ENCODE peak calls at places on chromosomes 16 and 17, in five cellular contexts. V, Y, J, X and W are unnamed samples.

GRCh38 chr16:13906426-13907089 is 13.4 kb upstream of the ERCC4 start:
- DNase-seq in V (peak; percentile 72), J (no peak), Y (no peak), X (no peak), W (no peak)

GRCh38 chr16:3457434-3458252 is 14.2 kb downstream of the NAA60 start:
- DNase-seq in Y (peak; percentile 89), X (peak; percentile 95), J (peak; percentile 94), V (peak; percentile 94), W (no peak)

GRCh38 chr17:13977837-13978236 is 91.5 kb upstream of the COX10 start:
- DNase-seq in Y (no peak), X (no peak), V (no peak), J (no peak), W (no peak)

GRCh38 chr17:39618956-39619785 is 7.6 kb upstream of the PPP1R1B start:
- DNase-seq in Y (no peak), X (no peak), V (no peak), J (no peak), W (no peak)

GRCh38 chr17:74282587-74283370 is 8.7 kb downstream of the DNAI2 start:
- DNase-seq in X (no peak), V (no peak), J (no peak), Y (peak; percentile 93), W (no peak)

GRCh38 chr17:34117811-34118210 is 137.3 kb upstream of the CCL2 start:
- DNase-seq in V (peak; percentile 66), X (no peak), J (no peak), Y (no peak), W (no peak)

GRCh38 chr16:56212144-56212543 is 20.9 kb downstream of the GNAO1 start:
- DNase-seq in X (no peak), J (no peak), Y (no peak), V (no peak), W (no peak)

GRCh38 chr16:65070831-65071230 is 51.0 kb downstream of the CDH11 start:
- DNase-seq in Y (peak; percentile 11), X (peak; percentile 69), V (peak; percentile 92), J (peak; percentile 97), W (no peak)

GRCh38 chr16:76309639-76310335 is 32.6 kb downstream of the CNTNAP4 start:
- DNase-seq in J (no peak), Y (no peak), X (no peak), V (no peak), W (no peak)

GRCh38 chr16:1781254-1781653 is 1.1 kb downstream of the SPSB3 start:
- DNase-seq in Y (no peak), J (no peak), V (no peak), X (no peak), W (no peak)

GRCh38 chr17:58204796-58205195 is 12.3 kb downstream of the EPX start:
- DNase-seq in Y (no peak), J (peak; percentile 3), X (no peak), V (no peak), W (no peak)

GRCh38 chr16:14354561-14355351 is 275.3 kb downstream of the PARN start:
- DNase-seq in X (peak; percentile 24), Y (peak; percentile 23), V (no peak), J (peak; percentile 15), W (no peak)

GRCh38 chr17:40910441-40910841 is 25.4 kb upstream of the KRT20 start:
- DNase-seq in Y (peak; percentile 84), J (peak; percentile 24), X (no peak), V (no peak), W (no peak)

GRCh38 chr17:76888661-76889060 is 20.5 kb downstream of the MGAT5B start:
- DNase-seq in X (no peak), V (no peak), J (no peak), Y (no peak), W (no peak)

GRCh38 chr16:48916566-48916965 is 306.6 kb upstream of the N4BP1 start:
- DNase-seq in J (no peak), Y (no peak), V (no peak), X (no peak), W (no peak)

GRCh38 chr17:18321309-18321708 is 6.2 kb downstream of the SMCR8 start:
- DNase-seq in J (peak; percentile 43), Y (no peak), X (no peak), V (no peak), W (no peak)

GRCh38 chr16:11139624-11140375 is 116.2 kb downstream of the SOCS1 start:
- DNase-seq in J (no peak), V (no peak), X (no peak), Y (no peak), W (no peak)

GRCh38 chr17:55402374-55402773 is 19.3 kb downstream of the MMD start:
- DNase-seq in J (peak; percentile 25), X (no peak), Y (peak; percentile 35), V (no peak), W (no peak)

GRCh38 chr17:43003542-43004172 is 2.9 kb upstream of the IFI35 start:
- DNase-seq in V (no peak), Y (peak; percentile 59), X (peak; percentile 44), J (peak; percentile 52), W (no peak)

GRCh38 chr17:33287096-33287495 is 6.0 kb downstream of the ASIC2 start:
- DNase-seq in X (no peak), V (no peak), Y (peak; percentile 41), J (no peak), W (no peak)

GRCh38 chr17:63475491-63476412 is 1.1 kb upstream of the ACE start:
- DNase-seq in J (no peak), V (no peak), X (no peak), Y (no peak), W (no peak)

GRCh38 chr17:30299000-30299399 is 7.3 kb upstream of the BLMH start:
- DNase-seq in V (no peak), X (no peak), J (peak; percentile 41), Y (no peak), W (no peak)

GRCh38 chr17:30302241-30302640 is 10.5 kb upstream of the BLMH start:
- DNase-seq in V (no peak), X (no peak), Y (no peak), J (no peak), W (no peak)

GRCh38 chr17:30296499-30297038 is 4.8 kb upstream of the BLMH start:
- DNase-seq in X (no peak), V (no peak), J (no peak), Y (no peak), W (no peak)

GRCh38 chr17:30300803-30301202 is 9.1 kb upstream of the BLMH start:
- DNase-seq in X (no peak), Y (no peak), V (no peak), J (no peak), W (no peak)

GRCh38 chr17:30297715-30298114 is 6.0 kb upstream of the BLMH start:
- DNase-seq in Y (no peak), J (no peak), X (no peak), V (no peak), W (no peak)
- H3K4me3 ChIP-seq in Y (no peak overlapping the region), J (no peak overlapping the region), X (no peak overlapping the region), V (no peak overlapping the region), W (no peak overlapping the region)

GRCh38 chr16:30458561-30459394 is 13.1 kb upstream of the SEPHS2 start:
- DNase-seq in J (no peak), V (peak; percentile 92), Y (no peak), X (peak; percentile 58), W (no peak)

GRCh38 chr16:30456302-30456701 is 10.6 kb upstream of the SEPHS2 start:
- DNase-seq in J (no peak), X (no peak), V (no peak), Y (no peak), W (no peak)

GRCh38 chr16:30457743-30458560 is 12.3 kb upstream of the SEPHS2 start:
- DNase-seq in Y (no peak), X (no peak), V (no peak), J (no peak), W (no peak)

GRCh38 chr16:30459456-30459855 is 13.1 kb upstream of the ITGAL start:
- DNase-seq in Y (no peak), X (no peak), V (no peak), J (no peak), W (no peak)

GRCh38 chr16:30457256-30457655 is 11.6 kb upstream of the SEPHS2 start:
- DNase-seq in J (no peak), X (no peak), V (no peak), Y (no peak), W (no peak)
- H3K4me1 ChIP-seq in J (no peaks in the 10 kb centered on the region), X (no peaks in the 10 kb centered on the region), V (no peaks in the 10 kb centered on the region), Y (no peaks in the 10 kb centered on the region), W (no peaks in the 10 kb centered on the region)

GRCh38 chr17:61744804-61745203 is 118.5 kb downstream of the BRIP1 start:
- DNase-seq in V (no peak), Y (no peak), J (no peak), X (no peak), W (no peak)

GRCh38 chr17:61743766-61744165 is 119.6 kb downstream of the BRIP1 start:
- DNase-seq in X (no peak), J (no peak), Y (no peak), V (no peak), W (no peak)

GRCh38 chr17:61749823-61750404 is 113.4 kb downstream of the BRIP1 start:
- DNase-seq in Y (no peak), J (no peak), X (no peak), V (no peak), W (no peak)

GRCh38 chr17:61744252-61744651 is 119.1 kb downstream of the BRIP1 start:
- DNase-seq in J (no peak), Y (no peak), X (no peak), V (no peak), W (no peak)

DNA sequence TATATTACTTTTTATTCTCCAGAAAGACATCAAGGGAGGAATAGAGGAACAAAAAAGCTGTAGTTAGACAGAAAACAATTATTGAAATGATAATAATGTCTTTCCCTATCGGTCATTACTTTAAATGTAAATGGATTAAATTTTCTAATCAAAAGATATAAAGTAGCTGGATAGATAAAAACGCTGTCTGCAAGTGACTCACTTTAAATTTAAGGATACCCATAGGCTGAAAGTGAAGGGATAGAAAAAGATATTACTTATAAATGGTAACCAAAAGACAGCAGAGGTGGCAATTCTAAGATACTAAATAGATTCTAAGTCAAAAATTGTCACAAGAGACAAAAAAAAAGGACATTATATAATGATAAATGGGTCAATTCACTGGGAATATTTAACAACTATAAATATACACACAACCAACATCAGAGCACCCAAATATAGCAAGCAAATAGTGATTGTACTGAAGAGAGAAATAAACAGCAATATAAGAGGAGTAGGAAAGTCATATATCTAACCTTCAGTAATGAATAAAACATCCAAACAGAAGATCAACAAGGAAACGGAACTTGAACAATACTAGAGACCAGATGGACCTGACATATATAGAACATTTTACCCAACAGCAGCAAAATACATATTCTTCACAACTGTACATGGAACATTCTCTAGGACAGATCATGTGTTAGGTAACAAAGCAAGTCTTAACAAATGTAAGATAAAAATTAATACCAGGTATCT is 116.9 kb downstream of the BRIP1 start:
- DNase-seq in Y (no peak), X (no peak), J (no peak), V (no peak), W (no peak)
- TF ChIP-seq CTCF in Y (no peak), X (no peak), J (no peak), V (no peak), W (no peak)

GRCh38 chr17:7042507-7043194 is 1.2 kb downstream of the SLC16A11 start:
- DNase-seq in X (no peak), V (no peak), J (peak; percentile 30), Y (no peak), W (no peak)

GRCh38 chr17:7041607-7042506 is 2.0 kb downstream of the SLC16A11 start:
- DNase-seq in X (no peak), J (peak; percentile 25), Y (no peak), V (no peak), W (no peak)

GRCh38 chr17:7045492-7046126 is 1.7 kb upstream of the SLC16A11 start:
- DNase-seq in V (no peak), Y (peak; percentile 64), J (peak; percentile 89), X (peak; percentile 78), W (no peak)

GRCh38 chr17:7043544-7044268 is at the start of gene SLC16A11:
- DNase-seq in V (no peak), J (peak; percentile 61), X (peak; percentile 61), Y (no peak), W (no peak)

GRCh38 chr17:7043195-7043543 is 723 bp downstream of the SLC16A11 start:
- DNase-seq in J (no peak), V (no peak), X (no peak), Y (no peak), W (no peak)
- H3K4me3 ChIP-seq in J (peak overlapping the region; percentile 14), V (peak overlapping the region; percentile 49), X (no peak overlapping the region), Y (no peak overlapping the region), W (peak overlapping the region; percentile 50)